ENCODE peak calls at places on chromosomes 16 and 17, in eight cellular contexts. F, B, P, L, H, U, G and K are unnamed samples.

GRCh38 chr17:13874817-13875216 is 194.5 kb upstream of the COX10 start:
- DNase-seq in F (no peak), B (no peak), P (no peak), L (no peak), H (no peak), U (no peak), G (no peak), K (no peak)

GRCh38 chr16:30741461-30741914 is 6.7 kb upstream of the PHKG2 start:
- DNase-seq in F (peak; percentile 67), B (no peak), P (no peak), L (peak; percentile 73), H (no peak), U (no peak), G (peak; percentile 25), K (no peak)

GRCh38 chr17:83144421-83145357 is 65.3 kb downstream of the METRNL start:
- DNase-seq in F (peak; percentile 69), B (no peak), P (no peak), L (no peak), H (no peak), U (no peak), G (no peak), K (no peak)

GRCh38 chr17:83155128-83156081 is 76.0 kb downstream of the METRNL start:
- DNase-seq in F (peak; percentile 83), B (no peak), P (no peak), L (peak; percentile 96), H (no peak), U (no peak), G (no peak), K (no peak)

GRCh38 chr17:64063766-64064224 is 43.4 kb upstream of the ICAM2 start:
- DNase-seq in F (peak; percentile 74), B (peak; percentile 36), P (peak; percentile 50), L (no peak), H (peak; percentile 57), U (no peak), G (no peak), K (peak; percentile 60)

GRCh38 chr16:46745594-46745993 is 2.5 kb downstream of the MYLK3 start:
- DNase-seq in F (peak; percentile 32), B (no peak), P (no peak), L (no peak), H (no peak), U (no peak), G (no peak), K (no peak)

GRCh38 chr17:63406689-63407330 is 39.3 kb downstream of the CYB561 start:
- DNase-seq in F (peak; percentile 85), B (peak; percentile 82), P (peak; percentile 76), L (peak; percentile 74), H (peak; percentile 60), U (peak; percentile 88), G (peak; percentile 89), K (peak; percentile 88)

GRCh38 chr16:22353188-22353919 is 21.1 kb downstream of the CDR2 start:
- DNase-seq in F (no peak), B (no peak), P (no peak), L (peak; percentile 86), H (no peak), U (no peak), G (peak; percentile 83), K (no peak)

GRCh38 chr16:67144943-67145342 is 5.9 kb downstream of the B3GNT9 start:
- DNase-seq in F (no peak), B (no peak), P (no peak), L (no peak), H (no peak), U (no peak), G (no peak), K (no peak)

GRCh38 chr17:30363715-30364202 is 15.0 kb upstream of the CPD start:
- DNase-seq in F (no peak), B (no peak), P (peak; percentile 45), L (no peak), H (no peak), U (peak; percentile 72), G (no peak), K (no peak)

GRCh38 chr17:35735036-35735805 is 3.8 kb downstream of the RASL10B start:
- DNase-seq in F (no peak), B (no peak), P (no peak), L (no peak), H (no peak), U (no peak), G (no peak), K (no peak)

GRCh38 chr16:57726433-57726947 is 9.1 kb upstream of the KATNB1 start:
- DNase-seq in F (peak; percentile 12), B (no peak), P (no peak), L (no peak), H (no peak), U (no peak), G (no peak), K (no peak)

GRCh38 chr17:68355093-68355492 is 63.8 kb downstream of the ARSG start:
- DNase-seq in F (no peak), B (no peak), P (no peak), L (peak; percentile 46), H (no peak), U (no peak), G (no peak), K (no peak)

GRCh38 chr16:65875362-65876199 is 490.9 kb upstream of the CDH5 start:
- DNase-seq in F (no peak), B (no peak), P (no peak), L (no peak), H (no peak), U (no peak), G (peak; percentile 25), K (no peak)

GRCh38 chr17:64779344-64780095 is 117.4 kb upstream of the SMURF2 start:
- DNase-seq in F (no peak), B (no peak), P (no peak), L (no peak), H (no peak), U (no peak), G (no peak), K (no peak)

GRCh38 chr16:81447383-81448101 is 2.9 kb downstream of the CMIP start:
- DNase-seq in F (no peak), B (no peak), P (no peak), L (no peak), H (no peak), U (no peak), G (no peak), K (no peak)

GRCh38 chr16:67936876-67937605 is 391 bp upstream of the PSMB10 start:
- DNase-seq in F (no peak), B (no peak), P (peak; percentile 90), L (peak; percentile 81), H (no peak), U (peak; percentile 95), G (peak; percentile 60), K (no peak)

GRCh38 chr16:85888405-85889331 is 10.3 kb upstream of the IRF8 start:
- DNase-seq in F (no peak), B (no peak), P (no peak), L (peak; percentile 49), H (no peak), U (peak; percentile 41), G (peak; percentile 76), K (no peak)

GRCh38 chr16:80527297-80527696 is 13.5 kb upstream of the DYNLRB2 start:
- DNase-seq in F (no peak), B (peak; percentile 11), P (peak; percentile 17), L (no peak), H (no peak), U (peak; percentile 57), G (peak; percentile 25), K (peak; percentile 45)

GRCh38 chr16:1416521-1416941 is 2.0 kb upstream of the UNKL start:
- DNase-seq in F (no peak), B (no peak), P (no peak), L (no peak), H (no peak), U (no peak), G (no peak), K (no peak)
- H3K4me1 ChIP-seq in F (no peaks in the 10 kb centered on the region), B (peaks cover 5% of the 10 kb centered on the region), P (peaks cover 56% of the 10 kb centered on the region), L (peaks cover 17% of the 10 kb centered on the region), H (peaks cover 4% of the 10 kb centered on the region), U (peaks cover 4% of the 10 kb centered on the region), G (peaks cover 10% of the 10 kb centered on the region), K (no peaks in the 10 kb centered on the region)

GRCh38 chr17:37742114-37742761 is 2.6 kb downstream of the HNF1B start:
- DNase-seq in F (no peak), B (peak; percentile 53), P (no peak), L (peak; percentile 50), H (no peak), U (no peak), G (peak; percentile 2), K (no peak)
- H3K4me3 ChIP-seq in F (peak overlapping the region; percentile 31), B (no peak overlapping the region), P (no peak overlapping the region), L (peak overlapping the region; percentile 28), H (peak overlapping the region; percentile 33), U (no peak overlapping the region), G (peak overlapping the region; percentile 15), K (peak overlapping the region; percentile 18)

GRCh38 chr17:7574176-7574953 is 5.1 kb upstream of the CD68 start:
- DNase-seq in F (no peak), B (no peak), P (no peak), L (no peak), H (no peak), U (no peak), G (no peak), K (no peak)
- H3K36me3 ChIP-seq in F (peaks cover 75% of the 10 kb centered on the region), B (peaks cover 66% of the 10 kb centered on the region), P (peaks cover 88% of the 10 kb centered on the region), L (peaks cover 91% of the 10 kb centered on the region), H (no peaks in the 10 kb centered on the region), U (peaks cover 34% of the 10 kb centered on the region), G (peaks cover 82% of the 10 kb centered on the region), K (peaks cover 51% of the 10 kb centered on the region)

GRCh38 chr17:4234406-4234805 is 29.4 kb downstream of the ANKFY1 start:
- DNase-seq in F (no peak), B (no peak), P (no peak), L (no peak), H (no peak), U (no peak), G (no peak), K (no peak)
- H3K4me1 ChIP-seq in F (no peaks in the 10 kb centered on the region), B (no peaks in the 10 kb centered on the region), P (no peaks in the 10 kb centered on the region), L (peaks cover 17% of the 10 kb centered on the region), H (peaks cover 12% of the 10 kb centered on the region), U (no peaks in the 10 kb centered on the region), G (peaks cover 6% of the 10 kb centered on the region), K (no peaks in the 10 kb centered on the region)